ENCODE peak calls at places on chromosomes 12 and 14, in eight cellular contexts. One of them, this sample, is unnamed. For H3K4me1, the result is how much of the 10 kb centered on the place peaks cover.

GRCh38 chr14:50064993-50065392 is 51.4 kb downstream of the VCPKMT start:
- DNase-seq in stomach: peak
- DNase-seq in adipocyte: no peak
- DNase-seq in tibial artery: peak
- DNase-seq in mesenchymal stem cell: peak
- DNase-seq in breast epithelium: no peak
- DNase-seq in lower lobe of right lung: no peak
- DNase-seq in keratinocyte: no peak
- DNase-seq in this sample: peak

GRCh38 chr14:20376071-20376588 is 32.7 kb downstream of the PARP2 start:
- DNase-seq in stomach: peak
- DNase-seq in adipocyte: no peak
- DNase-seq in tibial artery: no peak
- DNase-seq in mesenchymal stem cell: no peak
- DNase-seq in breast epithelium: no peak
- DNase-seq in lower lobe of right lung: no peak
- DNase-seq in keratinocyte: no peak
- DNase-seq in this sample: no peak

GRCh38 chr14:75562494-75562893 is 15.9 kb upstream of the FLVCR2 start:
- DNase-seq in stomach: no peak
- DNase-seq in adipocyte: no peak
- DNase-seq in tibial artery: no peak
- DNase-seq in mesenchymal stem cell: no peak
- DNase-seq in breast epithelium: no peak
- DNase-seq in lower lobe of right lung: no peak
- DNase-seq in keratinocyte: no peak
- DNase-seq in this sample: no peak

GRCh38 chr12:110256780-110257431 is 24.1 kb upstream of the ATP2A2 start:
- DNase-seq in stomach: peak
- DNase-seq in adipocyte: no peak
- DNase-seq in tibial artery: peak
- DNase-seq in mesenchymal stem cell: peak
- DNase-seq in breast epithelium: no peak
- DNase-seq in lower lobe of right lung: peak
- DNase-seq in keratinocyte: no peak
- DNase-seq in this sample: no peak

GRCh38 chr12:47551426-47551851 is 154.4 kb downstream of the RPAP3 start:
- DNase-seq in stomach: no peak
- DNase-seq in adipocyte: peak
- DNase-seq in tibial artery: no peak
- DNase-seq in mesenchymal stem cell: peak
- DNase-seq in breast epithelium: no peak
- DNase-seq in lower lobe of right lung: no peak
- DNase-seq in keratinocyte: no peak
- DNase-seq in this sample: no peak

GRCh38 chr12:77089701-77090220 is 24.4 kb upstream of the E2F7 start:
- DNase-seq in stomach: no peak
- DNase-seq in adipocyte: no peak
- DNase-seq in tibial artery: no peak
- DNase-seq in mesenchymal stem cell: no peak
- DNase-seq in breast epithelium: no peak
- DNase-seq in lower lobe of right lung: no peak
- DNase-seq in keratinocyte: no peak
- DNase-seq in this sample: no peak

GRCh38 chr14:61568572-61569011 is 126.7 kb upstream of the HIF1A start:
- DNase-seq in stomach: peak
- DNase-seq in adipocyte: no peak
- DNase-seq in tibial artery: no peak
- DNase-seq in mesenchymal stem cell: no peak
- DNase-seq in breast epithelium: no peak
- DNase-seq in lower lobe of right lung: peak
- DNase-seq in keratinocyte: no peak
- DNase-seq in this sample: peak

GRCh38 chr12:76980196-76980595 is 85.2 kb downstream of the E2F7 start:
- DNase-seq in stomach: no peak
- DNase-seq in adipocyte: no peak
- DNase-seq in tibial artery: no peak
- DNase-seq in mesenchymal stem cell: no peak
- DNase-seq in breast epithelium: no peak
- DNase-seq in lower lobe of right lung: no peak
- DNase-seq in keratinocyte: no peak
- DNase-seq in this sample: no peak

GRCh38 chr12:29176951-29177350 is 27.9 kb downstream of the FAR2 start:
- DNase-seq in stomach: no peak
- DNase-seq in adipocyte: no peak
- DNase-seq in tibial artery: no peak
- DNase-seq in mesenchymal stem cell: peak
- DNase-seq in breast epithelium: no peak
- DNase-seq in lower lobe of right lung: no peak
- DNase-seq in keratinocyte: no peak
- DNase-seq in this sample: no peak

GRCh38 chr14:86796221-86797074 is 1196.5 kb downstream of the GALC start:
- DNase-seq in stomach: no peak
- DNase-seq in adipocyte: peak
- DNase-seq in tibial artery: no peak
- DNase-seq in mesenchymal stem cell: peak
- DNase-seq in breast epithelium: no peak
- DNase-seq in lower lobe of right lung: no peak
- DNase-seq in keratinocyte: no peak
- DNase-seq in this sample: no peak

GRCh38 chr12:42483534-42483857 is 106.0 kb downstream of the PRICKLE1 start:
- DNase-seq in stomach: no peak
- DNase-seq in adipocyte: peak
- DNase-seq in tibial artery: no peak
- DNase-seq in mesenchymal stem cell: no peak
- DNase-seq in breast epithelium: no peak
- DNase-seq in lower lobe of right lung: no peak
- DNase-seq in keratinocyte: no peak
- DNase-seq in this sample: no peak

GRCh38 chr12:45234134-45234865 is 18.4 kb downstream of the ANO6 start:
- DNase-seq in stomach: no peak
- DNase-seq in adipocyte: peak
- DNase-seq in tibial artery: peak
- DNase-seq in mesenchymal stem cell: peak
- DNase-seq in breast epithelium: peak
- DNase-seq in lower lobe of right lung: no peak
- DNase-seq in keratinocyte: no peak
- DNase-seq in this sample: no peak

DNA sequence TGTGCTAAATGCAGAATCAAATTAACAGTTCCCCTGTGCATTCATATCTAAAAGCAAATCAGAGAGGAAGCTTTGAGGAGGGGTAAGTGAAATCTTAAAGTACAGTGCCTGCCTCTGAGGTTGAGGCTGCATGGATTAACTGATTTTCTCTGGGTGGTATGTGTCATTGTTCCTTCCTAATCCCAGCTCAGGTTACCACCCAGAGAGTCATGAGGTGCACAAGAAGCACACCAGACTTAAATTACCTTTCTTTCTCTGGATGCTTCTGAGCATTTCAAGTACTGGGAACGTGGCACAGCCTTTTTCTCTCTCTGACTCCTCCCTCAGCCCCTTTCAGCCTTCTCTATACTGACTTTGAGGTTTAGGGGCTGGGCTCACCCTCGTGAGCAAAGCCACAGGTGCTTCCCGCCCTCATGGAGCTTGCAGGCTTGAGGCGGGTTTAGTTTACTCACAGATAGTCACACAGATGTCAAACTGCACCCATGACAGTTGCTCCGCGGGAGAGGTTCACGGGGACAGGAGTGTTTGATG is 237.6 kb upstream of the CRY1 start:
- DNase-seq in stomach: no peak
- DNase-seq in adipocyte: no peak
- DNase-seq in tibial artery: no peak
- DNase-seq in mesenchymal stem cell: no peak
- DNase-seq in breast epithelium: no peak
- DNase-seq in lower lobe of right lung: no peak
- DNase-seq in keratinocyte: no peak
- DNase-seq in this sample: no peak
- H3K4me1 ChIP-seq in stomach: under half
- H3K4me1 ChIP-seq in adipocyte: under half
- H3K4me1 ChIP-seq in tibial artery: under half
- H3K4me1 ChIP-seq in mesenchymal stem cell: under half
- H3K4me1 ChIP-seq in breast epithelium: under half
- H3K4me1 ChIP-seq in lower lobe of right lung: under half
- H3K4me1 ChIP-seq in keratinocyte: under half
- H3K4me1 ChIP-seq in this sample: under half

DNA sequence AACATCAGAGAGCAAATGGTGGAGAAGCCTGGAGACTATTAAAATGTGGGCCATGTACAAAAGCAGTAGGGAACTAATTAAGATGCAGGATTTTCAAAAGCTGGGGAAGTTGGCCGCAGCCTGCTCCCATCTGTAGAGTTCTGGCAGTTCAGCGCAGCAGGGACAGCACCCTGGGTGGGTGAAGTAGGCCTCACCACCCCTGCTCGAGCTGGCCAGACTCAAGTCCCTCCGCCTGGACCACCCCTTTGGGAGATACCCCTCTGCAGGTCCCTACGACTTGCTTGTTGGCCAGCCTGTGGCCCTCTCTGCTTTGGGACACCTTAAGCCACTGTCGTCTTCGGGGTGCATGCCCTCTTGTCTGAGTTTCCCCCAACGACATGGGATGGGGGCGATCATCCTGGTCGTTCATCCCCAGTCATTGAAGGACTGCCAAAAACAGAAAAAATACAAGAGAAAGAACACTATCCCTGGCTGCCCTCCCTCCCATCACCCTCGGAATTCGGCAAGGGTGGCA is 151.2 kb downstream of the DPF3 start:
- DNase-seq in stomach: peak
- DNase-seq in adipocyte: no peak
- DNase-seq in tibial artery: no peak
- DNase-seq in mesenchymal stem cell: no peak
- DNase-seq in breast epithelium: no peak
- DNase-seq in lower lobe of right lung: no peak
- DNase-seq in keratinocyte: no peak
- DNase-seq in this sample: no peak
- H3K4me1 ChIP-seq in stomach: under half
- H3K4me1 ChIP-seq in adipocyte: under half
- H3K4me1 ChIP-seq in tibial artery: under half
- H3K4me1 ChIP-seq in mesenchymal stem cell: under half
- H3K4me1 ChIP-seq in breast epithelium: under half
- H3K4me1 ChIP-seq in lower lobe of right lung: under half
- H3K4me1 ChIP-seq in keratinocyte: under half
- H3K4me1 ChIP-seq in this sample: under half

GRCh38 chr12:31317471-31318397 is 8.2 kb downstream of the SINHCAF start:
- DNase-seq in stomach: no peak
- DNase-seq in adipocyte: peak
- DNase-seq in tibial artery: no peak
- DNase-seq in mesenchymal stem cell: peak
- DNase-seq in breast epithelium: no peak
- DNase-seq in lower lobe of right lung: no peak
- DNase-seq in keratinocyte: no peak
- DNase-seq in this sample: peak
- H3K4me1 ChIP-seq in stomach: under half
- H3K4me1 ChIP-seq in adipocyte: under half
- H3K4me1 ChIP-seq in tibial artery: under half
- H3K4me1 ChIP-seq in mesenchymal stem cell: under half
- H3K4me1 ChIP-seq in breast epithelium: under half
- H3K4me1 ChIP-seq in lower lobe of right lung: half or more
- H3K4me1 ChIP-seq in keratinocyte: under half
- H3K4me1 ChIP-seq in this sample: half or more

DNA sequence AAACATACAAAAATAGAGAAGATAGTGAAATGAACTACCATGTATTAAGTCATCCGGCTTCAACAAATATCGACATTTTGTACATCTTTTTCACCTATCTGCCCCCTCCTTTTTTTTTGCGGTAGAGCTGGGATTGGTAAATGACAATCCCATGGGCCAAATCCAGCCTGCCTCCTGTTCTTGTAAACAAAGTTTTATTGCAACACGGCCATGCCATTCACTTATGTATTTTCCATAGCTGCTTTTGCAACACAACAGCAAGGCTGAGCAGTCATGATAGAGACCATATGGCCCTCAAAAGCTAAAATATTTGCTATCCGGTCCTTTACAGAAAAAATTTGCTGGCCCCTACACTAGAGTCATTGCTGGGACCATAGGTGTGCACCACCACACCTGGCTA is 58.1 kb upstream of the PLEKHG3 start:
- DNase-seq in stomach: no peak
- DNase-seq in adipocyte: peak
- DNase-seq in tibial artery: no peak
- DNase-seq in mesenchymal stem cell: peak
- DNase-seq in breast epithelium: no peak
- DNase-seq in lower lobe of right lung: no peak
- DNase-seq in keratinocyte: no peak
- DNase-seq in this sample: no peak
- H3K4me1 ChIP-seq in stomach: under half
- H3K4me1 ChIP-seq in adipocyte: under half
- H3K4me1 ChIP-seq in tibial artery: under half
- H3K4me1 ChIP-seq in mesenchymal stem cell: under half
- H3K4me1 ChIP-seq in breast epithelium: under half
- H3K4me1 ChIP-seq in lower lobe of right lung: under half
- H3K4me1 ChIP-seq in keratinocyte: under half
- H3K4me1 ChIP-seq in this sample: under half

GRCh38 chr12:96347130-96347699 is 53.0 kb downstream of the CDK17 start:
- DNase-seq in stomach: no peak
- DNase-seq in adipocyte: no peak
- DNase-seq in tibial artery: no peak
- DNase-seq in mesenchymal stem cell: no peak
- DNase-seq in breast epithelium: no peak
- DNase-seq in lower lobe of right lung: no peak
- DNase-seq in keratinocyte: no peak
- DNase-seq in this sample: no peak
- H3K4me1 ChIP-seq in stomach: under half
- H3K4me1 ChIP-seq in adipocyte: under half
- H3K4me1 ChIP-seq in tibial artery: under half
- H3K4me1 ChIP-seq in mesenchymal stem cell: under half
- H3K4me1 ChIP-seq in breast epithelium: under half
- H3K4me1 ChIP-seq in lower lobe of right lung: under half
- H3K4me1 ChIP-seq in keratinocyte: under half
- H3K4me1 ChIP-seq in this sample: under half

GRCh38 chr14:100658514-100658886 is 68.2 kb upstream of the DLK1 start:
- DNase-seq in stomach: no peak
- DNase-seq in adipocyte: no peak
- DNase-seq in tibial artery: no peak
- DNase-seq in mesenchymal stem cell: no peak
- DNase-seq in breast epithelium: no peak
- DNase-seq in lower lobe of right lung: no peak
- DNase-seq in keratinocyte: no peak
- DNase-seq in this sample: no peak
- H3K4me1 ChIP-seq in stomach: under half
- H3K4me1 ChIP-seq in adipocyte: under half
- H3K4me1 ChIP-seq in tibial artery: under half
- H3K4me1 ChIP-seq in mesenchymal stem cell: under half
- H3K4me1 ChIP-seq in breast epithelium: under half
- H3K4me1 ChIP-seq in lower lobe of right lung: under half
- H3K4me1 ChIP-seq in keratinocyte: under half
- H3K4me1 ChIP-seq in this sample: under half

GRCh38 chr12:32887058-32887457 is 9.5 kb downstream of the PKP2 start:
- DNase-seq in stomach: no peak
- DNase-seq in adipocyte: no peak
- DNase-seq in tibial artery: no peak
- DNase-seq in mesenchymal stem cell: no peak
- DNase-seq in breast epithelium: no peak
- DNase-seq in lower lobe of right lung: no peak
- DNase-seq in keratinocyte: no peak
- DNase-seq in this sample: no peak
- H3K4me1 ChIP-seq in stomach: under half
- H3K4me1 ChIP-seq in adipocyte: under half
- H3K4me1 ChIP-seq in tibial artery: under half
- H3K4me1 ChIP-seq in mesenchymal stem cell: under half
- H3K4me1 ChIP-seq in breast epithelium: under half
- H3K4me1 ChIP-seq in lower lobe of right lung: under half
- H3K4me1 ChIP-seq in keratinocyte: under half
- H3K4me1 ChIP-seq in this sample: under half

GRCh38 chr14:89267163-89267562 is 149.9 kb downstream of the FOXN3 start:
- DNase-seq in stomach: no peak
- DNase-seq in adipocyte: no peak
- DNase-seq in tibial artery: no peak
- DNase-seq in mesenchymal stem cell: no peak
- DNase-seq in breast epithelium: no peak
- DNase-seq in lower lobe of right lung: no peak
- DNase-seq in keratinocyte: no peak
- DNase-seq in this sample: no peak
- H3K4me1 ChIP-seq in stomach: half or more
- H3K4me1 ChIP-seq in adipocyte: under half
- H3K4me1 ChIP-seq in tibial artery: half or more
- H3K4me1 ChIP-seq in mesenchymal stem cell: under half
- H3K4me1 ChIP-seq in breast epithelium: under half
- H3K4me1 ChIP-seq in lower lobe of right lung: under half
- H3K4me1 ChIP-seq in keratinocyte: under half
- H3K4me1 ChIP-seq in this sample: under half